ENCODE peak calls at places on chromosomes 3 and 15, in seven cellular contexts. R, A, W, B, U, Q and K are unnamed samples.
A peak's percentile ranks its signal among the peaks of the same experiment; 100 is the strongest.

GRCh38 chr15:35040339-35041255 is 44.5 kb downstream of the NANOGP8 start:
- DNase-seq in R (no peak), A (no peak), W (no peak), B (no peak), U (no peak), Q (no peak), K (no peak)

GRCh38 chr15:42131826-42132806 is 24.3 kb downstream of the PLA2G4F start:
- DNase-seq in R (no peak), A (no peak), W (no peak), B (no peak), U (no peak), Q (no peak), K (no peak)

GRCh38 chr3:29083607-29084120 is 197.2 kb upstream of the RBMS3 start:
- DNase-seq in R (no peak), A (no peak), W (no peak), B (no peak), U (no peak), Q (no peak), K (no peak)

GRCh38 chr3:197368821-197369220 is 70.4 kb upstream of the DLG1 start:
- DNase-seq in R (no peak), A (no peak), W (no peak), B (no peak), U (no peak), Q (no peak), K (no peak)

GRCh38 chr3:122697952-122698625 is 17.4 kb downstream of the PARP14 start:
- DNase-seq in R (no peak), A (no peak), W (no peak), B (no peak), U (no peak), Q (no peak), K (no peak)

GRCh38 chr3:128515967-128516366 is 23.0 kb upstream of the GATA2 start:
- DNase-seq in R (no peak), A (no peak), W (no peak), B (no peak), U (no peak), Q (no peak), K (no peak)

GRCh38 chr15:60469893-60470641 is 8.9 kb downstream of the ICE2 start:
- DNase-seq in R (no peak), A (peak; percentile 36), W (no peak), B (no peak), U (no peak), Q (no peak), K (peak; percentile 35)

GRCh38 chr15:35443376-35443775 is 102.6 kb downstream of the DPH6 start:
- DNase-seq in R (no peak), A (no peak), W (no peak), B (no peak), U (no peak), Q (no peak), K (no peak)

GRCh38 chr3:161369531-161369930 is 1.8 kb downstream of the SPTSSB start:
- DNase-seq in R (no peak), A (no peak), W (no peak), B (no peak), U (no peak), Q (no peak), K (no peak)

GRCh38 chr3:117853923-117854322 is 1144.3 kb downstream of the TUSC7 start:
- DNase-seq in R (no peak), A (peak; percentile 81), W (no peak), B (no peak), U (no peak), Q (no peak), K (no peak)

GRCh38 chr3:61627768-61628185 is 66.4 kb downstream of the PTPRG start:
- DNase-seq in R (no peak), A (peak; percentile 26), W (no peak), B (no peak), U (peak; percentile 82), Q (peak; percentile 25), K (no peak)

GRCh38 chr3:157999246-157999645 is 107.0 kb downstream of the SHOX2 start:
- DNase-seq in R (no peak), A (no peak), W (no peak), B (no peak), U (no peak), Q (no peak), K (no peak)

GRCh38 chr3:122055215-122055614 is at the start of gene CD86:
- DNase-seq in R (no peak), A (no peak), W (no peak), B (no peak), U (peak; percentile 56), Q (no peak), K (no peak)

GRCh38 chr3:55488398-55489055 is 1.4 kb upstream of the WNT5A start:
- DNase-seq in R (peak; percentile 64), A (peak; percentile 35), W (no peak), B (peak; percentile 76), U (peak; percentile 66), Q (peak; percentile 60), K (peak; percentile 1)

GRCh38 chr3:41405466-41405865 is 206.2 kb downstream of the CTNNB1 start:
- DNase-seq in R (no peak), A (no peak), W (no peak), B (no peak), U (no peak), Q (no peak), K (no peak)

GRCh38 chr15:89647191-89647851 is 7.9 kb downstream of the KIF7 start:
- DNase-seq in R (peak; percentile 82), A (peak; percentile 94), W (peak; percentile 23), B (peak; percentile 89), U (peak; percentile 88), Q (peak; percentile 80), K (peak; percentile 77)

GRCh38 chr3:40096561-40097506 is 212.7 kb upstream of the EIF1B start:
- DNase-seq in R (no peak), A (no peak), W (no peak), B (no peak), U (no peak), Q (no peak), K (no peak)

GRCh38 chr15:66096711-66097058 is 156.9 kb downstream of the MEGF11 start:
- DNase-seq in R (no peak), A (no peak), W (no peak), B (no peak), U (no peak), Q (no peak), K (no peak)

GRCh38 chr3:43071313-43071893 is 34.5 kb downstream of the POMGNT2 start:
- DNase-seq in R (no peak), A (no peak), W (peak; percentile 19), B (no peak), U (no peak), Q (no peak), K (peak; percentile 12)

GRCh38 chr3:129564981-129565644 is 22.1 kb downstream of the H1-8 start:
- DNase-seq in R (no peak), A (no peak), W (no peak), B (no peak), U (no peak), Q (no peak), K (no peak)

GRCh38 chr3:129565902-129566301 is 22.9 kb downstream of the H1-8 start:
- DNase-seq in R (no peak), A (no peak), W (no peak), B (no peak), U (no peak), Q (no peak), K (no peak)

GRCh38 chr3:129569856-129570255 is 26.9 kb downstream of the H1-8 start:
- DNase-seq in R (no peak), A (no peak), W (no peak), B (no peak), U (no peak), Q (no peak), K (no peak)

GRCh38 chr3:129567932-129568331 is 25.0 kb downstream of the H1-8 start:
- DNase-seq in R (no peak), A (no peak), W (no peak), B (no peak), U (no peak), Q (no peak), K (no peak)

GRCh38 chr3:129567176-129567705 is 24.3 kb downstream of the H1-8 start:
- DNase-seq in R (peak; percentile 63), A (no peak), W (no peak), B (no peak), U (no peak), Q (no peak), K (no peak)
- TF ChIP-seq POLR2A in R (no peak), A (no peak), W (no peak), B (no peak), U (no peak), Q (no peak), K (peak; percentile 11)

DNA sequence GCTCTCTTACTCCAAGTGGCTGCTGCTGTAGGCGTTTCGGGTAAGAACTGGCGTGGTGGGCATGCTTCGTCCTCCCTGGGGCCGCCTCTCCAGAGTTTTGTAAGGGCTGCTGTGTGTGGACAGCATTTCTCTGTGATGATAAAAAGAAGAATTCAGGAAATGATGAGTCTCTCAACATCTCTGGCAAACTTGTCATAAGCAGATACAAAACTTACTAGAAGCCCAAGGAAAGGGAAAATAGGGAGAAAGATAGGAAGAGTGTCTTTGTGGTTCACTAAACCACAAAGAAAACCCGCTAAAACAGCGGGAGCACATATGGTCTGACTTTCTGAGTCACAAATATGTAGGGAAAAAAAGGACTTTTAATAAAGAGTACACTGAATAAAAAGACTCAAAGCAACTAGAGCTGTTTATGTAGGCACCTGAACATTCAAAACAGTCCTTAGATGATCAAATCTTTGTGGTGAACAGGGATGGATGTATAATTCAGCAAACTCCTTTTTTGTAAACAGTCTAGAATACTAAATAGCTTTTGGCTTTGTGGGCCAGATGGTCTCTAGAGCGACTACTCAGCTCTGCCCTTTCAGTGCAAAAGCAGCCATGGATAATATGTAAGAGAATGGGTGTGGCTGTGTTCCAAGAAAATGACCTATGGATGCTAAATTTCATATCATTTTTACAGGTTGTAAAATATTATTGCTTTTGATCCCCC is 60.3 kb upstream of the LMOD3 start:
- DNase-seq in R (no peak), A (no peak), W (no peak), B (no peak), U (no peak), Q (no peak), K (no peak)
- TF ChIP-seq POLR2A in R (no peak), A (no peak), W (no peak), B (no peak), U (no peak), Q (no peak), K (no peak)

GRCh38 chr3:167709690-167710089 is 25.0 kb downstream of the PDCD10 start:
- DNase-seq in R (no peak), A (no peak), W (no peak), B (no peak), U (no peak), Q (no peak), K (no peak)

GRCh38 chr3:167711439-167711838 is 23.3 kb downstream of the PDCD10 start:
- DNase-seq in R (no peak), A (no peak), W (no peak), B (no peak), U (no peak), Q (no peak), K (no peak)

GRCh38 chr3:167700926-167701325 is 33.8 kb downstream of the PDCD10 start:
- DNase-seq in R (no peak), A (no peak), W (no peak), B (no peak), U (no peak), Q (no peak), K (no peak)

GRCh38 chr3:167710552-167710951 is 24.1 kb downstream of the PDCD10 start:
- DNase-seq in R (no peak), A (no peak), W (no peak), B (no peak), U (no peak), Q (no peak), K (peak; percentile 11)

GRCh38 chr3:167705840-167706239 is 28.9 kb downstream of the PDCD10 start:
- DNase-seq in R (no peak), A (no peak), W (no peak), B (no peak), U (no peak), Q (no peak), K (no peak)
- TF ChIP-seq POLR2A in R (no peak), A (no peak), W (no peak), B (no peak), U (no peak), Q (no peak), K (no peak)

GRCh38 chr15:77067691-77068367 is 3.1 kb downstream of the TSPAN3 start:
- DNase-seq in R (no peak), A (no peak), W (no peak), B (no peak), U (no peak), Q (no peak), K (peak; percentile 29)
- TF ChIP-seq POLR2A in R (no peak), A (no peak), W (no peak), B (no peak), U (no peak), Q (no peak), K (no peak)